ENCODE peak calls at places on chromosomes 7 and 10, in ten cellular contexts. E is COLO829; V is progenitor cell of endocrine pancreas; W is T-helper 2 cell; G is activated CD4-positive, alpha-beta T cell treated with anti-CD3 and anti-CD28 coated beads, Interleukin-2, amount 50 U/mL, for 24 hours; O is tibial artery; R is lower lobe of right lung; I is activated naive CD8-positive, alpha-beta T cell treated with anti-CD3 and anti-CD28 coated beads for 36 hours; X is mucosa of gallbladder; N is kidney glomerular epithelial cell. Y is an unnamed sample.

GRCh38 chr7:90320014-90320413 is 1.1 kb downstream of the FAM237B start:
- DNase-seq in E (no peak), V (no peak), W (no peak), G (no peak), O (no peak), R (no peak), I (no peak), X (no peak), N (no peak), Y (no peak)

GRCh38 chr10:22708772-22709171 is 5.6 kb downstream of the PIP4K2A start:
- DNase-seq in E (no peak), V (no peak), W (no peak), G (no peak), O (no peak), R (no peak), I (no peak), X (no peak), N (no peak), Y (no peak)

GRCh38 chr10:78459639-78460037 is 426.0 kb downstream of the RPS24 start:
- DNase-seq in E (no peak), V (no peak), W (no peak), G (no peak), O (peak), R (no peak), I (no peak), X (no peak), N (no peak), Y (no peak)

GRCh38 chr7:92343719-92344118 is 97.9 kb downstream of the ANKIB1 start:
- DNase-seq in E (no peak), V (no peak), W (no peak), G (no peak), O (no peak), R (no peak), I (no peak), X (no peak), N (no peak), Y (no peak)

GRCh38 chr7:77455334-77455733 is 39.2 kb upstream of the GSAP start:
- DNase-seq in E (no peak), V (no peak), W (no peak), G (no peak), O (peak), R (no peak), I (no peak), X (peak), N (peak), Y (no peak)

GRCh38 chr10:42933454-42934340 is 143.2 kb upstream of the RET start:
- DNase-seq in E (no peak), V (no peak), W (no peak), G (no peak), O (no peak), R (no peak), I (peak), X (peak), N (no peak), Y (peak)

GRCh38 chr10:122746408-122746807 is 46.8 kb upstream of the C10orf120 start:
- DNase-seq in E (no peak), V (no peak), W (no peak), G (no peak), O (no peak), R (no peak), I (no peak), X (no peak), N (no peak), Y (no peak)

GRCh38 chr7:93921607-93922446 is at the start of gene GNG11:
- DNase-seq in E (peak), V (peak), W (no peak), G (peak), O (peak), R (peak), I (peak), X (peak), N (peak), Y (no peak)

GRCh38 chr10:58322072-58322834 is 12.6 kb upstream of the UBE2D1 start:
- DNase-seq in E (no peak), V (no peak), W (no peak), G (no peak), O (peak), R (no peak), I (peak), X (no peak), N (no peak), Y (no peak)

GRCh38 chr7:132276252-132276651 is 300.0 kb downstream of the PLXNA4 start:
- DNase-seq in E (no peak), V (no peak), W (no peak), G (no peak), O (no peak), R (no peak), I (no peak), X (no peak), N (no peak), Y (no peak)

GRCh38 chr10:36023939-36024338 is 381.8 kb upstream of the FZD8 start:
- DNase-seq in E (peak), V (no peak), W (no peak), G (no peak), O (no peak), R (no peak), I (no peak), X (no peak), N (peak), Y (no peak)

GRCh38 chr7:121505021-121505420 is 108.9 kb upstream of the FAM3C start:
- DNase-seq in E (no peak), V (no peak), W (no peak), G (no peak), O (no peak), R (no peak), I (no peak), X (no peak), N (peak), Y (no peak)

GRCh38 chr7:11970132-11970531 is 138.1 kb upstream of the THSD7A start:
- DNase-seq in E (no peak), V (no peak), W (no peak), G (no peak), O (no peak), R (no peak), I (no peak), X (no peak), N (no peak), Y (no peak)

GRCh38 chr10:63573068-63573697 is 52.0 kb downstream of the REEP3 start:
- DNase-seq in E (peak), V (no peak), W (no peak), G (no peak), O (no peak), R (no peak), I (no peak), X (no peak), N (no peak), Y (no peak)

GRCh38 chr10:130500251-130501000 is 364.2 kb downstream of the GLRX3 start:
- DNase-seq in E (no peak), V (peak), W (no peak), G (no peak), O (no peak), R (no peak), I (no peak), X (no peak), N (no peak), Y (no peak)

GRCh38 chr7:112084506-112084905 is 121.7 kb downstream of the DOCK4 start:
- DNase-seq in E (no peak), V (no peak), W (no peak), G (no peak), O (no peak), R (peak), I (no peak), X (no peak), N (no peak), Y (no peak)

GRCh38 chr10:92693534-92693893 is 3.8 kb downstream of the HHEX start:
- DNase-seq in E (no peak), V (no peak), W (no peak), G (no peak), O (no peak), R (no peak), I (no peak), X (no peak), N (no peak), Y (no peak)

GRCh38 chr10:80473692-80474596 is 19.8 kb downstream of the TSPAN14 start:
- DNase-seq in E (no peak), V (no peak), W (no peak), G (no peak), O (no peak), R (no peak), I (no peak), X (no peak), N (peak), Y (no peak)

GRCh38 chr7:135342887-135343286 is 109.2 kb downstream of the STRA8 start:
- DNase-seq in E (peak), V (no peak), W (no peak), G (no peak), O (no peak), R (no peak), I (no peak), X (no peak), N (no peak), Y (no peak)

GRCh38 chr7:138900040-138900828 is 81.0 kb downstream of the KIAA1549 start:
- DNase-seq in E (peak), V (no peak), W (no peak), G (no peak), O (no peak), R (no peak), I (no peak), X (no peak), N (no peak), Y (no peak)

GRCh38 chr7:37247881-37248280 is 200.8 kb downstream of the ELMO1 start:
- DNase-seq in E (no peak), V (no peak), W (no peak), G (no peak), O (no peak), R (no peak), I (no peak), X (no peak), N (no peak), Y (no peak)

GRCh38 chr10:80289451-80290287 is at the start of gene MAT1A:
- DNase-seq in E (no peak), V (no peak), W (no peak), G (no peak), O (no peak), R (no peak), I (no peak), X (peak), N (no peak), Y (no peak)

GRCh38 chr7:81075150-81075549 is 156.3 kb upstream of the SEMA3C start:
- DNase-seq in E (no peak), V (no peak), W (no peak), G (no peak), O (no peak), R (no peak), I (no peak), X (no peak), N (no peak), Y (no peak)

GRCh38 chr10:93999401-93999851 is 5.7 kb downstream of the PLCE1 start:
- DNase-seq in E (no peak), V (no peak), W (no peak), G (no peak), O (peak), R (no peak), I (no peak), X (peak), N (peak), Y (no peak)

GRCh38 chr7:7971308-7972040 is 2.9 kb downstream of the GLCCI1 start:
- DNase-seq in E (no peak), V (no peak), W (no peak), G (no peak), O (no peak), R (no peak), I (no peak), X (no peak), N (no peak), Y (no peak)

GRCh38 chr7:32957326-32958045 is at the start of gene FKBP9:
- DNase-seq in E (peak), V (peak), W (no peak), G (no peak), O (peak), R (peak), I (peak), X (peak), N (peak), Y (peak)

GRCh38 chr10:86699125-86699524 is 30.8 kb downstream of the LDB3 start:
- DNase-seq in E (no peak), V (no peak), W (no peak), G (no peak), O (no peak), R (no peak), I (no peak), X (no peak), N (no peak), Y (no peak)

GRCh38 chr10:47152861-47153349 is 147.1 kb upstream of the GDF10 start:
- DNase-seq in E (no peak), V (no peak), W (no peak), G (no peak), O (no peak), R (no peak), I (no peak), X (no peak), N (peak), Y (no peak)